ENCODE peak calls at places on chromosomes 5 and 9, in seven cellular contexts. G is HCT116, N is K562, F is HepG2, C is SK-N-SH, L is GM12878, S is H1. W is an unnamed sample.

GRCh38 chr9:87909310-87910041 is 8.3 kb upstream of the SPATA31C1 start:
- DNase-seq in G (peak), N (peak), F (peak), C (no peak), L (no peak), S (no peak), W (peak)

GRCh38 chr9:35658894-35659220 is 765 bp downstream of the CCDC107 start:
- DNase-seq in G (peak), N (no peak), F (peak), C (no peak), L (no peak), S (no peak), W (peak)

GRCh38 chr9:106875548-106875947 is 12.6 kb downstream of the ZNF462 start:
- DNase-seq in G (no peak), N (no peak), F (no peak), C (no peak), L (no peak), S (no peak), W (no peak)

GRCh38 chr9:8842402-8843193 is 1043.0 kb upstream of the DMAC1 start:
- DNase-seq in G (no peak), N (no peak), F (no peak), C (no peak), L (no peak), S (no peak), W (no peak)

GRCh38 chr5:146751781-146752401 is 126.7 kb downstream of the PPP2R2B start:
- DNase-seq in G (no peak), N (no peak), F (no peak), C (no peak), L (peak), S (no peak), W (no peak)

GRCh38 chr9:75176037-75176436 is 87.7 kb downstream of the OSTF1 start:
- DNase-seq in G (no peak), N (no peak), F (no peak), C (no peak), L (no peak), S (no peak), W (no peak)

GRCh38 chr5:8892931-8893330 is 652.9 kb downstream of the SEMA5A start:
- DNase-seq in G (no peak), N (no peak), F (no peak), C (no peak), L (no peak), S (no peak), W (no peak)

GRCh38 chr5:43631182-43631910 is 28.4 kb downstream of the NNT start:
- DNase-seq in G (peak), N (peak), F (peak), C (peak), L (peak), S (no peak), W (peak)

GRCh38 chr9:119963798-119964372 is 594.6 kb upstream of the BRINP1 start:
- DNase-seq in G (peak), N (no peak), F (peak), C (peak), L (no peak), S (peak), W (peak)

GRCh38 chr5:166062719-166063118 is 2228.7 kb upstream of the WWC1 start:
- DNase-seq in G (no peak), N (no peak), F (no peak), C (no peak), L (no peak), S (no peak), W (no peak)

GRCh38 chr5:102988459-102988858 is 131.5 kb downstream of the GIN1 start:
- DNase-seq in G (no peak), N (no peak), F (no peak), C (no peak), L (no peak), S (no peak), W (no peak)

GRCh38 chr9:94164756-94165549 is 80.7 kb downstream of the PTPDC1 start:
- DNase-seq in G (no peak), N (no peak), F (no peak), C (no peak), L (no peak), S (no peak), W (no peak)

GRCh38 chr5:150272531-150272930 is 17.0 kb downstream of the CAMK2A start:
- DNase-seq in G (no peak), N (peak), F (peak), C (peak), L (no peak), S (peak), W (peak)

GRCh38 chr9:74653437-74654080 is 156.4 kb downstream of the RORB start:
- DNase-seq in G (no peak), N (no peak), F (no peak), C (no peak), L (no peak), S (no peak), W (no peak)

GRCh38 chr9:121557581-121558422 is 58.2 kb upstream of the GGTA1 start:
- DNase-seq in G (no peak), N (peak), F (no peak), C (no peak), L (peak), S (no peak), W (peak)

GRCh38 chr5:43193952-43194321 is 1.9 kb downstream of the NIM1K start:
- DNase-seq in G (no peak), N (no peak), F (no peak), C (no peak), L (no peak), S (no peak), W (no peak)

GRCh38 chr5:172875372-172876279 is 41.6 kb downstream of the ERGIC1 start:
- DNase-seq in G (no peak), N (no peak), F (no peak), C (peak), L (no peak), S (no peak), W (peak)

GRCh38 chr5:169801324-169801777 is 164.3 kb downstream of the DOCK2 start:
- DNase-seq in G (no peak), N (no peak), F (no peak), C (no peak), L (no peak), S (no peak), W (no peak)

GRCh38 chr5:57741326-57741725 is 258.7 kb upstream of the ACTBL2 start:
- DNase-seq in G (no peak), N (no peak), F (no peak), C (no peak), L (no peak), S (no peak), W (no peak)

GRCh38 chr5:169978744-169979143 is 1.6 kb downstream of the INSYN2B start:
- DNase-seq in G (no peak), N (no peak), F (no peak), C (no peak), L (no peak), S (no peak), W (no peak)

GRCh38 chr9:72278959-72279358 is 86.0 kb downstream of the ZFAND5 start:
- DNase-seq in G (no peak), N (no peak), F (no peak), C (no peak), L (no peak), S (no peak), W (no peak)

GRCh38 chr9:101601904-101602765 is 7.4 kb upstream of the PPP3R2 start:
- DNase-seq in G (peak), N (peak), F (peak), C (peak), L (no peak), S (no peak), W (peak)

GRCh38 chr9:8649157-8649556 is 849.6 kb upstream of the DMAC1 start:
- DNase-seq in G (no peak), N (no peak), F (no peak), C (no peak), L (peak), S (no peak), W (no peak)

GRCh38 chr5:15008476-15008875 is 136.9 kb upstream of the ANKH start:
- DNase-seq in G (peak), N (no peak), F (peak), C (no peak), L (no peak), S (no peak), W (peak)
- TF ChIP-seq JUND in G (peak), N (peak), F (peak), C (peak), L (no peak), S (peak), W (no peak)

GRCh38 chr5:114310666-114311065 is 51.2 kb upstream of the KCNN2 start:
- DNase-seq in G (no peak), N (no peak), F (no peak), C (no peak), L (no peak), S (no peak), W (no peak)

GRCh38 chr5:114305402-114306207 is 56.3 kb upstream of the KCNN2 start:
- DNase-seq in G (no peak), N (no peak), F (peak), C (no peak), L (no peak), S (no peak), W (peak)

GRCh38 chr5:114311943-114312342 is 49.9 kb upstream of the KCNN2 start:
- DNase-seq in G (no peak), N (no peak), F (no peak), C (no peak), L (no peak), S (peak), W (no peak)

GRCh38 chr5:114308508-114308907 is 53.4 kb upstream of the KCNN2 start:
- DNase-seq in G (no peak), N (no peak), F (no peak), C (no peak), L (no peak), S (no peak), W (no peak)

GRCh38 chr5:114308017-114308416 is 53.9 kb upstream of the KCNN2 start:
- DNase-seq in G (no peak), N (no peak), F (no peak), C (no peak), L (no peak), S (peak), W (no peak)
- TF ChIP-seq JUND in G (no peak), N (no peak), F (no peak), C (no peak), L (no peak), S (no peak), W (no peak)

GRCh38 chr5:96963267-96963666 is 27.4 kb downstream of the LNPEP start:
- DNase-seq in G (no peak), N (peak), F (no peak), C (no peak), L (peak), S (no peak), W (no peak)

GRCh38 chr5:96961053-96961452 is 25.2 kb downstream of the LNPEP start:
- DNase-seq in G (no peak), N (no peak), F (no peak), C (no peak), L (peak), S (no peak), W (no peak)

GRCh38 chr5:96958977-96959376 is 23.1 kb downstream of the LNPEP start:
- DNase-seq in G (no peak), N (no peak), F (peak), C (no peak), L (no peak), S (no peak), W (peak)

GRCh38 chr5:96966801-96967200 is 30.9 kb downstream of the LNPEP start:
- DNase-seq in G (no peak), N (no peak), F (no peak), C (no peak), L (no peak), S (no peak), W (no peak)

DNA sequence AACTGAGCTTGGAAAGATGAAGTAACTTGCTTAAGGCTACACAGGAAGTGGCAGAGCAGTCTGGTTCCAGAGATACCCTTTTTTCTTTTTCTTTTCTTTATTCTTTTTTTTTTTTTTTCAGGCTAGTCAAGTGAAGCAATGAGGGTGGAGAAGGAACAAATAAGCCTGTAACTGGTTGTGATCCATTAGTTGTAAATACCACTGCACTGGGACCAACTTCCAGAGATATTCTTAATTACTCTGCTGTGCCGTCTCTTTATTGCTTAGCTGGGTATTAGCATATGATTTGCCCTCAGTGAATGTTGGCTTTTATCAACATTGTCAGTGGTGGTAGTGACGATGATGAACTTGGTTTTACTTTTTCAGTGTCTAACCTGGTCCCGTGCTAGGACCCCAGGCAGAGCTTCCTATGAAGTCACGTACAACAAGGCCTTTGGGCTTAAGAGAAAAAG is 26.7 kb downstream of the LNPEP start:
- DNase-seq in G (no peak), N (no peak), F (no peak), C (no peak), L (no peak), S (no peak), W (no peak)
- TF ChIP-seq JUND in G (no peak), N (no peak), F (no peak), C (no peak), L (no peak), S (no peak), W (no peak)

GRCh38 chr9:6215562-6215961 is at the start of gene IL33:
- DNase-seq in G (no peak), N (no peak), F (no peak), C (peak), L (no peak), S (no peak), W (peak)
- TF ChIP-seq JUND in G (no peak), N (no peak), F (no peak), C (no peak), L (no peak), S (no peak), W (no peak)

DNA sequence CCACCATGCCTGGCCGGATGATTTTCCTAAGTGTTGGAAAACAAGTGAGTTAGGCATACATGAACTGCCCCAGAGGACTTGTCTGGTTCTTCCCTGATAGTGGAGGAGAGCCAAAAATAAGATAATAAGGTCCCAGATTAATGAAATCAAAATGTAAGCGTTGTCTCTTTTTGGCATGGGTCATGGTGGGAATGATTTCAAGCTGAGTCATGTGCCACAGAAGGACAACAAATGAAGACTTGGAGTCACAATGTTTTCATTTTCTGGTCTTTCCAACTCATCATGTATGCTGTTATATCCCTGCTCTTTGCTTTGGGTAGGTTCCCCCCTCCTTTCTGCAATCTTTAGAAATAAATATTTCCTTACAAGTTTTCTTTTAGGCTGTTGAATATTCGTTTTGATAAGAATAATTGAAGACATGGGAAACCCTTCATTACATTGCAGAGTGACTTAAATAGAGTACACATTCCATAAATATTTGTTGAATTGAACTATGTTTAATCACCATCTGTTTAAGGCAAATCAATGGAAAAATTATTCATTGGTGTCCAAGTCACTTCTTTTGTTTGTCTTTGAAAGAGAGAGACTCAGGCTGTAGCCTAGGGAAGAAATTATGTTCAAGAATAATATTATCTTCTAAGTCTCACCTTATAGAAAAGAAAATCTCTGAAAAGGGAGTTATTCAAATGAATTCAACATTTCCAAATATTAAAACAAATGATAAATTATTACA is 196.3 kb downstream of the CSNK1G3 start:
- DNase-seq in G (no peak), N (no peak), F (no peak), C (no peak), L (no peak), S (no peak), W (no peak)
- TF ChIP-seq JUND in G (no peak), N (no peak), F (no peak), C (peak), L (no peak), S (no peak), W (no peak)